ENCODE peak calls at places on chromosomes 2 and 18, in seven cellular contexts. F is AG09319; M is fibroblast of lung; G is OCI-LY7; R is endodermal cell; L is CD4-positive, alpha-beta T cell; Q is thoracic aorta. Z is an unnamed sample.
A peak's percentile ranks its signal among the peaks of the same experiment; 100 is the strongest.

GRCh38 chr2:161206491-161207032 is 46.3 kb downstream of the TANK start:
- DNase-seq in L (no peak), Q (no peak), R (no peak), G (no peak), F (no peak), M (no peak), Z (no peak)

GRCh38 chr2:213021971-213022899 is 129.2 kb downstream of the IKZF2 start:
- DNase-seq in F (no peak), Q (no peak), M (peak; percentile 45), L (no peak), R (no peak), G (no peak), Z (no peak)

GRCh38 chr2:174025271-174026121 is 60.3 kb upstream of the SP3 start:
- DNase-seq in F (peak; percentile 93), Q (no peak), M (peak; percentile 99), R (no peak), G (no peak), L (no peak), Z (no peak)

GRCh38 chr2:79660552-79660951 is 147.7 kb downstream of the CTNNA2 start:
- DNase-seq in R (no peak), G (no peak), L (no peak), Q (no peak), M (no peak), F (no peak), Z (no peak)

GRCh38 chr2:70007151-70007550 is 45.7 kb upstream of the ASPRV1 start:
- DNase-seq in G (no peak), R (no peak), M (no peak), F (no peak), L (no peak), Q (no peak), Z (no peak)

GRCh38 chr2:10760794-10761504 is 39.5 kb downstream of the ATP6V1C2 start:
- DNase-seq in L (no peak), G (no peak), M (no peak), R (peak; percentile 33), F (no peak), Q (no peak), Z (no peak)

GRCh38 chr2:113282747-113283533 is 4.2 kb upstream of the PAX8 start:
- DNase-seq in L (no peak), G (no peak), M (peak; percentile 30), F (no peak), R (peak; percentile 77), Q (no peak), Z (peak; percentile 48)

GRCh38 chr2:62675062-62675461 is 30.5 kb upstream of the EHBP1 start:
- DNase-seq in Q (no peak), G (no peak), F (no peak), L (no peak), R (no peak), M (no peak), Z (no peak)

GRCh38 chr2:11343626-11344341 is 652 bp downstream of the ROCK2 start:
- DNase-seq in F (no peak), M (no peak), L (peak; percentile 10), Q (no peak), G (peak; percentile 62), R (peak; percentile 84), Z (peak; percentile 76)

GRCh38 chr2:216589779-216590178 is 43.4 kb upstream of the IGFBP2 start:
- DNase-seq in R (no peak), L (no peak), Q (no peak), F (no peak), M (no peak), G (no peak), Z (no peak)

GRCh38 chr2:168613510-168613909 is 157.4 kb downstream of the CERS6 start:
- DNase-seq in F (no peak), Q (no peak), M (no peak), R (no peak), L (no peak), G (no peak), Z (no peak)

GRCh38 chr2:99861376-99861760 is 281.0 kb downstream of the AFF3 start:
- DNase-seq in L (no peak), Q (no peak), F (no peak), M (no peak), R (no peak), G (peak; percentile 67), Z (no peak)

GRCh38 chr2:210752532-210752931 is 196.1 kb downstream of the CPS1 start:
- DNase-seq in L (no peak), G (no peak), M (no peak), F (no peak), R (peak; percentile 47), Q (no peak), Z (no peak)

GRCh38 chr2:126893606-126894005 is 5.1 kb upstream of the TEX51 start:
- DNase-seq in L (no peak), G (no peak), R (peak; percentile 22), Q (no peak), F (no peak), M (no peak), Z (no peak)

GRCh38 chr2:226387499-226387942 is 412.1 kb downstream of the IRS1 start:
- DNase-seq in R (no peak), G (no peak), L (no peak), M (no peak), F (no peak), Q (no peak), Z (no peak)
- TF ChIP-seq CTCF in R (no peak), G (no peak), L (no peak), M (no peak), F (no peak), Q (no peak), Z (no peak)

GRCh38 chr18:3186678-3187658 is 32.8 kb downstream of the MYOM1 start:
- DNase-seq in L (no peak), M (peak; percentile 27), Q (no peak), R (no peak), F (no peak), G (peak; percentile 54), Z (no peak)
- TF ChIP-seq CTCF in L (no peak), M (peak; percentile 20), Q (peak; percentile 29), R (peak; percentile 35), F (no peak), G (peak; percentile 72), Z (no peak)

GRCh38 chr2:227826019-227826521 is 12.4 kb downstream of the CCL20 start:
- DNase-seq in F (no peak), G (no peak), L (peak; percentile 10), R (no peak), M (no peak), Q (no peak), Z (no peak)
- TF ChIP-seq CTCF in F (no peak), G (no peak), L (no peak), R (no peak), M (no peak), Q (no peak), Z (no peak)

GRCh38 chr2:160157861-160158813 is 41.9 kb downstream of the ITGB6 start:
- DNase-seq in L (no peak), R (peak; percentile 48), M (no peak), G (no peak), Q (no peak), F (no peak), Z (no peak)

GRCh38 chr2:160156084-160156483 is 44.0 kb downstream of the ITGB6 start:
- DNase-seq in G (no peak), Q (no peak), M (no peak), F (no peak), L (no peak), R (peak; percentile 61), Z (no peak)

DNA sequence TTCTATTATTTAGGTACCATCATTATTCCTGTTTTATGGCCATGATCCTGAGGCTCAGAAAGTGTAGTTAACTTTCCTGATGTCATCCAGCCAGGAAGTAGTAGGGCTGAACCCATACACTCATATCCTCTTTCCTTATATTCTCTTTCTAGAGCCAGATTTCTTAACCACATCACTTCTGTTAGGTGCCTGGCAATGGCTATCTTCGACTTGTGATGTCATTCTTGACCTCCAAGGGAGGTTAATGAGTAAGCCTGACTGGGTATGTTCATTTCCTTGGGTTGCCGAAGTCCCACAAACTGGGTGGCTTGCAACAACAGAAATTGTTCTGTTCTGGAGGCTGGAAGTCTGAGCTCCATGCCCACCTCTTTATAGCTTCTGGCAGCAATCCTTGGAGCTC is 43.4 kb downstream of the ITGB6 start:
- DNase-seq in Q (no peak), M (peak; percentile 74), L (no peak), F (no peak), R (no peak), G (no peak), Z (no peak)
- TF ChIP-seq CTCF in Q (no peak), M (no peak), L (no peak), F (no peak), R (no peak), G (no peak), Z (no peak)

GRCh38 chr18:29873211-29873610 is 1169.3 kb downstream of the DSC3 start:
- DNase-seq in L (no peak), Q (no peak), R (no peak), F (no peak), M (no peak), G (no peak), Z (no peak)

GRCh38 chr18:29879763-29880162 is 1162.8 kb downstream of the DSC3 start:
- DNase-seq in G (no peak), L (no peak), F (no peak), Q (no peak), M (no peak), R (peak; percentile 60), Z (no peak)

GRCh38 chr18:29874519-29875098 is 1167.9 kb downstream of the DSC3 start:
- DNase-seq in Q (no peak), L (no peak), G (peak; percentile 5), F (no peak), M (peak; percentile 30), R (peak; percentile 71), Z (no peak)
- TF ChIP-seq CTCF in Q (no peak), L (no peak), G (peak; percentile 68), F (peak; percentile 16), M (peak; percentile 33), R (peak; percentile 84), Z (peak; percentile 81)

GRCh38 chr2:27489118-27489497 is 435 bp downstream of the IFT172 start:
- DNase-seq in M (peak; percentile 26), F (no peak), Q (no peak), L (no peak), G (peak; percentile 50), R (no peak), Z (no peak)
- TF ChIP-seq CTCF in M (no peak), F (no peak), Q (no peak), L (no peak), G (peak; percentile 45), R (no peak), Z (no peak)

DNA sequence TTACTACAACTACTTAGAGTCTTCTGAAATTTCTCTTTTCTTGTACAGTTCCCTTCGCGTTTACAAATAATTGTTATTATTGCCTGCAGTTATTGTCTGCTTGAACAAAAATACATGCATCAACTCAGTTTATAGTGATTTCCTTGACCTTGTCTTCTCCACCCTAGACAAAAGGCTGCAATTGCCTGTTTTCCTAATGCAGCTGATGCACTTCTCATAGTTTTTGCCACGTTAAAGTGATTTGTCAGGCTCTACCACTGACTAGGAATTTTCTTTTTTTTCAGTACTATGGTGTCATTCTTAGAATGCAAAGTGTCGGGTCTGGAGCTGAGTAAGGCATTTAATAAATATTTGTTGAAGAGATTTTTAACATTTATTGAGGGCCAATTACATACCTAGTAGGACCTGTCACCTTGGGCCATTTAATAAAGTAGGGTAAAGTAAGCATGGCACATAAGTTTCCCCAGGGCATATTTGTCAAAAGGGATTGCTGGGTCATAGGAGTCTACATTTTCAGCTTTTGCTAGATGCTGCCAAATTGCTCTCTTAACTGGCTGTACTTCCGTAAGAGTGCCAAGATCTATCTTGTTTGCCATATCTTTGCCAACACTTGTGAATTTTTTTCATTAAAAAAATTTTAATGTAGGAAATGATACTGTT is 24.1 kb downstream of the ACSL3 start:
- DNase-seq in G (no peak), R (no peak), M (no peak), L (no peak), F (no peak), Q (no peak), Z (no peak)
- TF ChIP-seq CTCF in G (no peak), R (no peak), M (no peak), L (no peak), F (no peak), Q (no peak), Z (no peak)

Z was measured in glutamatergic neuron.